ENCODE peak calls at places on chromosomes 3 and 15, in five cellular contexts. T, P, D, K and A are unnamed samples.

GRCh38 chr3:142027713-142028112 is 121.6 kb downstream of the TFDP2 start:
- DNase-seq in D (no peak), P (peak; percentile 49), T (no peak), K (peak; percentile 38), A (peak; percentile 63)

GRCh38 chr3:143314291-143315093 is 194.9 kb downstream of the CHST2 start:
- DNase-seq in K (no peak), P (no peak), D (no peak), T (no peak), A (no peak)

GRCh38 chr3:46693897-46694235 is 387 bp upstream of the ALS2CL start:
- DNase-seq in K (no peak), P (peak; percentile 55), D (no peak), T (peak; percentile 33), A (no peak)

GRCh38 chr3:173650596-173650995 is 253.1 kb downstream of the NLGN1 start:
- DNase-seq in K (no peak), T (no peak), P (no peak), D (no peak), A (no peak)

GRCh38 chr15:70099167-70099965 is 1.6 kb upstream of the TLE3 start:
- DNase-seq in D (peak; percentile 99), K (peak; percentile 99), P (peak; percentile 99), T (peak; percentile 99), A (peak; percentile 100)

GRCh38 chr15:54345827-54346226 is 367.6 kb downstream of the UNC13C start:
- DNase-seq in K (no peak), T (no peak), D (no peak), P (no peak), A (no peak)

GRCh38 chr3:55857635-55858034 is 370.5 kb upstream of the WNT5A start:
- DNase-seq in P (no peak), K (no peak), D (no peak), T (no peak), A (no peak)

GRCh38 chr3:178707632-178708031 is 171.4 kb downstream of the KCNMB2 start:
- DNase-seq in T (no peak), D (no peak), K (no peak), P (no peak), A (no peak)

GRCh38 chr3:69357196-69357595 is 28.7 kb downstream of the FRMD4B start:
- DNase-seq in P (no peak), T (no peak), D (no peak), K (no peak), A (no peak)

GRCh38 chr3:156368189-156368588 is 186.7 kb downstream of the SSR3 start:
- DNase-seq in D (no peak), P (no peak), T (no peak), K (no peak), A (no peak)

GRCh38 chr3:23659274-23659673 is 146.5 kb upstream of the UBE2E1 start:
- DNase-seq in D (no peak), T (no peak), P (no peak), K (peak; percentile 16), A (no peak)

GRCh38 chr3:127750226-127751031 is 71.9 kb downstream of the MGLL start:
- DNase-seq in K (no peak), T (no peak), D (no peak), P (no peak), A (no peak)

GRCh38 chr15:88255496-88256171 is 905 bp downstream of the NTRK3 start:
- DNase-seq in K (peak; percentile 82), D (no peak), P (peak; percentile 85), T (peak; percentile 52), A (no peak)

GRCh38 chr3:10941972-10942371 is 50.6 kb upstream of the SLC6A1 start:
- DNase-seq in P (no peak), T (no peak), D (no peak), K (no peak), A (peak; percentile 11)

GRCh38 chr3:136281966-136282554 is 31.9 kb downstream of the PCCB start:
- DNase-seq in P (no peak), K (no peak), T (no peak), D (no peak), A (no peak)

GRCh38 chr15:75736256-75736655 is 23.6 kb upstream of the CSPG4 start:
- DNase-seq in D (no peak), K (no peak), P (no peak), T (no peak), A (no peak)

GRCh38 chr15:75731248-75732100 is 18.8 kb upstream of the CSPG4 start:
- DNase-seq in P (peak; percentile 58), D (no peak), T (peak; percentile 31), K (no peak), A (peak; percentile 25)

GRCh38 chr15:75732206-75732808 is 19.7 kb upstream of the CSPG4 start:
- DNase-seq in P (no peak), T (peak; percentile 18), K (no peak), D (no peak), A (no peak)

GRCh38 chr15:75732809-75733451 is 20.3 kb upstream of the CSPG4 start:
- DNase-seq in P (peak; percentile 84), T (peak; percentile 66), K (peak; percentile 70), D (peak; percentile 67), A (peak; percentile 69)

DNA sequence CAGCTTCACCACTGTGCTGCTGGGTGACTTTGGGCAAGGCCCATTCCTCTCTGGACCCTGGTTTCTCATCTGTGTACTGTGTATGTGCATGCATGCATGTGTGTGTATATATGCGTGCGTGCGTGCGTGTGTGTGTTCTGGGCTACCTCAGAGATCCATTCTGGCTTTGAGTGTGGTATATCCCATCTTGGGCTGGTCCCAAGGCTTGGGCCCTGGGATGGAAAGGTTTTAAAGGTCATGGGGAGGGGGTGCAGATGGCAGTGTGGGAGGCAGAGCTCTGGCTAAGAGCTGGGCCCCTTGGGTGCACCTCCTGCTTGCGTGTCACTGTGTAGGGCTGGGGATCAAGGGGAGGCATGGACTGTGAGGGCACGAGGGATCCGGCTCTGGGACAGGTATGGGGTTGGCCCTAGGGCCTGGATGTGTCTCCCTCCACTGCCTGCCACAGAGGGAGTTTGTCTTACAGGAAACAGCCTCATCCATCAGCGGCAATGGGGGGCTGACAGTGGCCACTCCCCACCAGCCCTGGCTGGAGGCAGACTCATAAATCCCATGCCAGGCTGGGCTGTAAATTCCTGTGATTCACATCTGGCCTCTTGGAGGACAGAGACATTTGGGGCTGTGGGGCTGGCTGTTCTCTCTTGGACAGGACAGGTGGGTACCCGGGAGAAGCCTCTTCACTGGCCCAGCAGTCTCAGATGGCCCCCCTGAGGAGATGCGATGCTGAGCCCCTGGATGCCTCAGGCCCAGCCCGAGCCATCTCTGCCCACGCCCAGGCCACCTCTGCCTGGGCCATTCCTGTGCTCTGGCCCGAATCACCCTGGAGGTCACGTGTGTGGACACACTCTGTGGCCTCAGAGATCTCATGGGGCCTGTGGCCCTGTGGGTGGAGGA is 21.4 kb upstream of the CSPG4 start:
- DNase-seq in P (no peak), K (no peak), T (no peak), D (no peak), A (no peak)
- H3K36me3 ChIP-seq in P (no peaks in the 10 kb centered on the region), K (no peaks in the 10 kb centered on the region), T (no peaks in the 10 kb centered on the region), D (peaks cover 3% of the 10 kb centered on the region), A (no peaks in the 10 kb centered on the region)

GRCh38 chr3:58536501-58537411 is at the start of gene ACOX2:
- DNase-seq in K (peak; percentile 84), T (peak; percentile 78), P (peak; percentile 65), D (no peak), A (no peak)
- H3K4me3 ChIP-seq in K (no peak within 1 kb of the TSS), T (peak within 1 kb of the TSS; percentile 46), P (no peak within 1 kb of the TSS), D (no peak within 1 kb of the TSS), A (peak within 1 kb of the TSS; percentile 18)

GRCh38 chr3:170117134-170117533 is 64.4 kb downstream of the PHC3 start:
- DNase-seq in T (no peak), P (peak; percentile 4), K (no peak), D (no peak), A (peak; percentile 19)
- H3K36me3 ChIP-seq in T (peaks cover 69% of the 10 kb centered on the region), P (peaks cover 4% of the 10 kb centered on the region), K (peaks cover 67% of the 10 kb centered on the region), D (peaks cover 75% of the 10 kb centered on the region), A (no peaks in the 10 kb centered on the region)

GRCh38 chr3:165919284-165919683 is 82.1 kb upstream of the BCHE start:
- DNase-seq in T (no peak), P (no peak), D (no peak), K (no peak), A (no peak)
- H3K4me3 ChIP-seq in T (no peak overlapping the region), P (no peak overlapping the region), D (no peak overlapping the region), K (no peak overlapping the region), A (no peak overlapping the region)

DNA sequence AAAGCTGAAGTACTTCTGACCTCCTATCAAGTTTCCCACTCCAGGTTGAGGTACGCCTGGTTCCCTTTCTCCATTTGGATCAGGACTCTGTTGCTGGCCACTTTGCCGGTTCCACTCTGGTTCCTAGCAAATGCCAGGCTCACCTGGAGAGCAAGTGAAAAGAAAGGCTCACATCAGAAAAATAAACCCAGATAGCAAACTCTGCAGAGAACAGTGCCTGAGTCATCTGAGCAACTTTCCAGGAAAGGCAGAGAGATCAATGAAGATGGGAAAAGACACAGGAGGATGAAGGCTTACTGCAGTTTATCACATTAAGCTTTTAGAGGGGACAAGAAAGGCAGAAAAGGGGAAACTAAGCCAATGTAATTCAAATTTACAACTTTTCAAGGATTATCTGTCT is 41.8 kb upstream of the WDR5B start:
- DNase-seq in T (no peak), P (no peak), K (no peak), D (no peak), A (no peak)
- H3K36me3 ChIP-seq in T (peaks cover 34% of the 10 kb centered on the region), P (no peaks in the 10 kb centered on the region), K (peaks cover 51% of the 10 kb centered on the region), D (peaks cover 87% of the 10 kb centered on the region), A (peaks cover 2% of the 10 kb centered on the region)

GRCh38 chr3:129519449-129519848 is 9.0 kb upstream of the RHO start:
- DNase-seq in K (no peak), T (no peak), D (no peak), P (no peak), A (no peak)

GRCh38 chr3:129517516-129517915 is 10.9 kb upstream of the RHO start:
- DNase-seq in P (no peak), K (no peak), T (no peak), D (no peak), A (no peak)

GRCh38 chr3:129518048-129518570 is 10.3 kb upstream of the RHO start:
- DNase-seq in T (no peak), D (no peak), K (no peak), P (no peak), A (no peak)

GRCh38 chr3:129519896-129520440 is 8.5 kb upstream of the RHO start:
- DNase-seq in P (no peak), T (no peak), K (no peak), D (no peak), A (no peak)

GRCh38 chr3:129518581-129518980 is 9.9 kb upstream of the RHO start:
- DNase-seq in P (no peak), K (no peak), D (no peak), T (no peak), A (no peak)
- H3K4me3 ChIP-seq in P (no peak overlapping the region), K (no peak overlapping the region), D (no peak overlapping the region), T (no peak overlapping the region), A (no peak overlapping the region)

GRCh38 chr3:39408493-39409372 is 2.2 kb downstream of the RPSA start:
- DNase-seq in T (no peak), P (no peak), D (no peak), K (no peak), A (no peak)
- H3K36me3 ChIP-seq in T (peaks cover 51% of the 10 kb centered on the region), P (peaks cover 8% of the 10 kb centered on the region), D (peaks cover 68% of the 10 kb centered on the region), K (peaks cover 54% of the 10 kb centered on the region), A (peaks cover 2% of the 10 kb centered on the region)

GRCh38 chr3:196186661-196187573 is 24.3 kb downstream of the ZDHHC19 start:
- DNase-seq in P (no peak), D (peak; percentile 85), T (no peak), K (no peak), A (no peak)
- H3K4me3 ChIP-seq in P (no peak overlapping the region), D (no peak overlapping the region), T (no peak overlapping the region), K (no peak overlapping the region), A (no peak overlapping the region)

DNA sequence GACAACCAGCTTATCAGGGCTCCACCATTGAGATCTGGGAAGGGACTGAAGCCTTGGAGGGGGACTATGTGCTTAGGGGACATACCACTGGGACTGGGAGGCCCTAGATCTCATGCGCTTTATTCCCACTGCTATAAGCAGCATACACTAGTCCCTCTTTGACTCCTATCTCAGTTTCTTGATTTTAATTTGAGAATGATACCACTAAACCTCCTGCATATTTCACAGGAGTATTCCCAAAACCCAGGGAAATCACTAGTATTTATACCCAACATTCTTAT is 29.2 kb downstream of the SLC24A1 start:
- DNase-seq in K (no peak), D (no peak), T (no peak), P (no peak), A (no peak)
- H3K36me3 ChIP-seq in K (no peaks in the 10 kb centered on the region), D (peaks cover 2% of the 10 kb centered on the region), T (no peaks in the 10 kb centered on the region), P (no peaks in the 10 kb centered on the region), A (no peaks in the 10 kb centered on the region)